ENCODE peak calls at places on chromosomes 12 and 14, in ten cellular contexts. K is mucosa of descending colon; T is SHP77; L is CD4-positive, alpha-beta T cell; Y is germinal center; H is T47D; N is AML-193; W is heart right ventricle; V is naive thymus-derived CD4-positive, alpha-beta T cell; G is stimulated activated CD4-positive, alpha-beta T cell treated with anti-CD3 and anti-CD28 coated beads, Interleukin-2, amount 100 ng/mL, for 48 hours. X is an unnamed sample.

GRCh38 chr14:53715390-53715730 is 241.3 kb downstream of the BMP4 start:
- DNase-seq in K (no peak), T (no peak), L (no peak), Y (no peak), H (no peak), N (no peak), W (no peak), V (no peak), G (no peak), X (no peak)

GRCh38 chr14:35553808-35554207 is 19.8 kb downstream of the INSM2 start:
- DNase-seq in K (no peak), T (no peak), L (no peak), Y (no peak), H (no peak), N (no peak), W (no peak), V (no peak), G (no peak), X (no peak)

GRCh38 chr12:75850751-75851462 is 180.7 kb downstream of the PHLDA1 start:
- DNase-seq in K (no peak), T (no peak), L (no peak), Y (no peak), H (no peak), N (no peak), W (no peak), V (no peak), G (no peak), X (no peak)

GRCh38 chr14:34699873-34700621 is 14.3 kb downstream of the CFL2 start:
- DNase-seq in K (no peak), T (peak; percentile 63), L (no peak), Y (no peak), H (no peak), N (no peak), W (no peak), V (no peak), G (no peak), X (no peak)

GRCh38 chr12:50103767-50104321 is at the start of gene GPD1:
- DNase-seq in K (peak; percentile 78), T (peak; percentile 65), L (no peak), Y (peak; percentile 29), H (peak; percentile 78), N (no peak), W (peak; percentile 73), V (no peak), G (no peak), X (peak; percentile 30)

GRCh38 chr12:120725659-120726509 is at the start of gene ACADS:
- DNase-seq in K (peak; percentile 95), T (peak; percentile 79), L (peak; percentile 79), Y (peak; percentile 97), H (peak; percentile 85), N (peak; percentile 75), W (peak; percentile 94), V (peak; percentile 83), G (peak; percentile 88), X (peak; percentile 74)

GRCh38 chr14:100617715-100618693 is 30.8 kb upstream of the BEGAIN start:
- DNase-seq in K (peak; percentile 45), T (no peak), L (no peak), Y (no peak), H (no peak), N (peak; percentile 62), W (peak; percentile 43), V (no peak), G (no peak), X (peak; percentile 83)

GRCh38 chr14:104779776-104780512 is 15.6 kb downstream of the AKT1 start:
- DNase-seq in K (no peak), T (no peak), L (no peak), Y (no peak), H (no peak), N (no peak), W (no peak), V (no peak), G (no peak), X (no peak)

GRCh38 chr12:30882706-30883105 is 43.8 kb upstream of the TSPAN11 start:
- DNase-seq in K (no peak), T (peak; percentile 16), L (no peak), Y (no peak), H (no peak), N (no peak), W (no peak), V (no peak), G (no peak), X (no peak)

GRCh38 chr14:104885031-104885972 is 20.2 kb downstream of the CEP170B start:
- DNase-seq in K (peak; percentile 45), T (no peak), L (no peak), Y (no peak), H (no peak), N (no peak), W (peak; percentile 9), V (no peak), G (no peak), X (no peak)

GRCh38 chr14:100864960-100865681 is 38.4 kb downstream of the RTL1 start:
- DNase-seq in K (peak; percentile 23), T (no peak), L (no peak), Y (no peak), H (no peak), N (no peak), W (no peak), V (no peak), G (no peak), X (no peak)

GRCh38 chr12:15880721-15881120 is 1.5 kb upstream of the STRAP start:
- DNase-seq in K (no peak), T (no peak), L (no peak), Y (no peak), H (no peak), N (no peak), W (no peak), V (no peak), G (no peak), X (no peak)

GRCh38 chr14:56422703-56423213 is 156.8 kb upstream of the TMEM260 start:
- DNase-seq in K (no peak), T (peak; percentile 77), L (no peak), Y (peak; percentile 38), H (peak; percentile 51), N (peak; percentile 41), W (peak; percentile 11), V (peak; percentile 21), G (no peak), X (no peak)

GRCh38 chr14:88698651-88699050 is 94.1 kb downstream of the EML5 start:
- DNase-seq in K (no peak), T (no peak), L (no peak), Y (no peak), H (no peak), N (no peak), W (no peak), V (no peak), G (no peak), X (no peak)

GRCh38 chr14:22699801-22700564 is 55.8 kb upstream of the OR6J1 start:
- DNase-seq in K (no peak), T (no peak), L (no peak), Y (no peak), H (no peak), N (no peak), W (no peak), V (no peak), G (no peak), X (no peak)

GRCh38 chr14:35808076-35808657 is 928 bp downstream of the RALGAPA1 start:
- DNase-seq in K (peak; percentile 62), T (no peak), L (no peak), Y (peak; percentile 12), H (no peak), N (no peak), W (no peak), V (no peak), G (peak; percentile 18), X (no peak)

GRCh38 chr14:91466192-91466591 is 43.9 kb downstream of the PPP4R3A start:
- DNase-seq in K (no peak), T (no peak), L (no peak), Y (no peak), H (no peak), N (no peak), W (no peak), V (no peak), G (no peak), X (no peak)

GRCh38 chr14:92397140-92397815 is 74.3 kb downstream of the SLC24A4 start:
- DNase-seq in K (no peak), T (no peak), L (no peak), Y (no peak), H (no peak), N (no peak), W (no peak), V (no peak), G (no peak), X (peak; percentile 34)

X was measured in substantia nigra.